ENCODE peak calls at places on chromosomes 3 and 15, in seven cellular contexts. Y is K562, G is HCT116, K is H1, E is SK-N-SH, I is GM12878, H is NT2/D1. T is an unnamed sample.

GRCh38 chr15:49692514-49693090 is 71.8 kb downstream of the DTWD1 start:
- DNase-seq in E (no peak), H (no peak), Y (no peak), I (no peak), K (no peak), G (no peak), T (no peak)

GRCh38 chr3:10198761-10199688 is 34.3 kb downstream of the IRAK2 start:
- DNase-seq in G (no peak), K (no peak), Y (peak), I (peak), H (no peak), E (no peak), T (peak)

GRCh38 chr15:33211409-33211808 is 16.9 kb upstream of the FMN1 start:
- DNase-seq in I (no peak), Y (no peak), G (no peak), E (peak), K (no peak), H (no peak), T (no peak)

GRCh38 chr15:46525984-46526725 is 891.3 kb downstream of the SQOR start:
- DNase-seq in H (no peak), K (no peak), E (no peak), Y (no peak), G (no peak), I (no peak), T (no peak)

GRCh38 chr3:155554777-155555445 is 190.0 kb downstream of the PLCH1 start:
- DNase-seq in E (no peak), Y (no peak), K (no peak), G (no peak), I (peak), H (no peak), T (peak)

GRCh38 chr3:177591371-177591770 is 394.1 kb upstream of the TBL1XR1 start:
- DNase-seq in K (no peak), I (peak), E (no peak), H (no peak), Y (no peak), G (no peak), T (no peak)

GRCh38 chr3:129975332-129976090 is 991 bp downstream of the TRH start:
- DNase-seq in Y (no peak), E (peak), G (no peak), K (no peak), I (no peak), H (no peak), T (no peak)

GRCh38 chr3:107496855-107497254 is 25.9 kb upstream of the BBX start:
- DNase-seq in E (no peak), H (no peak), G (no peak), I (no peak), Y (no peak), K (no peak), T (no peak)

GRCh38 chr3:184633185-184633584 is 71.6 kb downstream of the EPHB3 start:
- DNase-seq in K (no peak), G (no peak), E (no peak), I (no peak), Y (no peak), H (no peak), T (no peak)

GRCh38 chr3:119365418-119365817 is 71.2 kb downstream of the ARHGAP31 start:
- DNase-seq in K (no peak), E (peak), Y (no peak), I (no peak), H (no peak), G (no peak), T (no peak)

GRCh38 chr3:178384302-178384939 is 151.8 kb upstream of the KCNMB2 start:
- DNase-seq in E (peak), H (no peak), G (no peak), Y (no peak), I (no peak), K (no peak), T (no peak)

GRCh38 chr3:52019352-52020080 is 23.8 kb upstream of the RPL29 start:
- DNase-seq in H (no peak), K (no peak), Y (peak), G (no peak), E (no peak), I (no peak), T (no peak)

GRCh38 chr15:72217216-72217615 is 13.8 kb downstream of the PKM start:
- DNase-seq in G (no peak), E (no peak), Y (no peak), I (no peak), K (no peak), H (no peak), T (no peak)

GRCh38 chr15:71807125-71807629 is 3.2 kb upstream of the NR2E3 start:
- DNase-seq in H (peak), Y (no peak), G (no peak), I (no peak), E (peak), K (no peak), T (no peak)

GRCh38 chr15:85500729-85501128 is 120.3 kb downstream of the AKAP13 start:
- DNase-seq in E (no peak), Y (no peak), K (no peak), H (no peak), I (no peak), G (no peak), T (no peak)

GRCh38 chr3:104436536-104436935 is 930.2 kb upstream of the ALCAM start:
- DNase-seq in E (no peak), K (no peak), H (no peak), G (no peak), Y (no peak), I (no peak), T (no peak)

GRCh38 chr15:88646951-88647350 is 8.1 kb downstream of the ISG20 start:
- DNase-seq in I (no peak), Y (no peak), E (no peak), H (no peak), G (no peak), K (no peak), T (no peak)

GRCh38 chr15:68994149-68994548 is 20.3 kb upstream of the NOX5 start:
- DNase-seq in I (no peak), Y (no peak), K (no peak), H (no peak), E (no peak), G (no peak), T (no peak)

GRCh38 chr3:60202052-60202753 is 1049.0 kb downstream of the FHIT start:
- DNase-seq in I (no peak), G (no peak), K (no peak), E (no peak), H (no peak), Y (no peak), T (no peak)

GRCh38 chr3:53141468-53141840 is 11.2 kb upstream of the RFT1 start:
- DNase-seq in G (no peak), E (no peak), K (no peak), I (no peak), H (no peak), Y (no peak), T (no peak)

GRCh38 chr15:92541197-92542190 is 114.1 kb downstream of the FAM174B start:
- DNase-seq in E (no peak), G (no peak), I (no peak), Y (no peak), K (no peak), H (no peak), T (no peak)

GRCh38 chr15:99113547-99114271 is 8.8 kb downstream of the SYNM start:
- DNase-seq in I (no peak), Y (no peak), H (no peak), G (no peak), E (no peak), K (no peak), T (peak)

GRCh38 chr3:191358929-191359328 is 28.6 kb upstream of the UTS2B start:
- DNase-seq in K (no peak), Y (no peak), G (no peak), H (peak), E (no peak), I (no peak), T (no peak)

GRCh38 chr3:144771401-144771870 is 799.8 kb downstream of the DIPK2A start:
- DNase-seq in E (no peak), Y (no peak), H (no peak), G (no peak), I (no peak), K (no peak), T (no peak)

GRCh38 chr3:177410734-177411133 is 213.5 kb upstream of the TBL1XR1 start:
- DNase-seq in E (peak), G (no peak), Y (no peak), K (no peak), I (no peak), H (no peak), T (no peak)

GRCh38 chr15:30924353-30924752 is 20.6 kb downstream of the FAN1 start:
- DNase-seq in H (no peak), I (no peak), K (no peak), G (no peak), E (no peak), Y (no peak), T (no peak)

GRCh38 chr15:29700296-29700695 is 122.0 kb downstream of the TJP1 start:
- DNase-seq in I (no peak), Y (no peak), G (no peak), K (no peak), E (no peak), H (no peak), T (peak)

GRCh38 chr15:29699791-29700190 is 122.5 kb downstream of the TJP1 start:
- DNase-seq in K (no peak), Y (no peak), G (no peak), I (no peak), H (no peak), E (no peak), T (no peak)

GRCh38 chr15:29696950-29697738 is 125.1 kb downstream of the TJP1 start:
- DNase-seq in I (no peak), E (no peak), H (no peak), G (no peak), Y (no peak), K (no peak), T (no peak)

GRCh38 chr15:29695486-29696167 is 126.6 kb downstream of the TJP1 start:
- DNase-seq in G (no peak), H (no peak), K (no peak), E (no peak), Y (no peak), I (no peak), T (peak)

DNA sequence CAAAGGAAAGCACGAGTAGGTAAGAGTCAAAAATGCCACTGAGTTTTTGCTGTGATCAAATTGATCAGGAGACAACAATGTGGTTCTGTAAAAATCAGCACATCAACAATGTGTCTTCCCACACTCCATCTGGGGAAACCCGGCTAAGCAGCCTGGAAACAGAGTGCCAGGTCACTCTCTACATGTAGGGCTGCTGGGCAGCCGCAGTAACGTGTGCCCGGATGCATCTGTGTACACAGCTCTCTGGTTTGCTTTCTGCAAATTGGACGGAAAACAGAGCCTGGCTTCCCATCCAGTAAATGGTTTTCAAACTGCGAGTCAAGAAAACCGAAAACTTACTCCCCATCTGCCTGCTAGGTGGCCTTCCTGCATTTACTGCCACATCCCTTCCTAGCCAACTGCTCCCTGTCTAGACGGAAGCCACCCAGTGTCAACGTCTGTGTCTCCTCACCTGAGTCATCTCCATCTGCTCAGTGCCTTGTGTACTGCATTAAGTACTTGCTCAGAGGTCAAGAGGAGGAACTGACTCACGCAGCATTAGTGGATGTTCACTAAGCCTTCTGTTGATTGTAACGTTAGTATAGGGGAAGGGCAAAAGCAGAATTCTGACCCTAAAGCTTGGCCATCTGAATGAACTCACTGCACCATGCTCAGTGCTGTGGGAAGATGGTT is 124.1 kb downstream of the TJP1 start:
- DNase-seq in K (no peak), E (no peak), I (no peak), Y (no peak), H (no peak), G (peak), T (peak)
- TF ChIP-seq YY1 in K (no peak), E (no peak), I (no peak), Y (no peak), H (no peak), G (no peak), T (no peak)

GRCh38 chr3:47283193-47283537 is 421 bp downstream of the KLHL18 start:
- DNase-seq in I (no peak), Y (no peak), E (no peak), G (no peak), K (no peak), H (no peak), T (no peak)
- TF ChIP-seq YY1 in I (no peak), Y (no peak), E (no peak), G (no peak), K (no peak), H (no peak), T (no peak)

GRCh38 chr3:39202094-39202493 is 9.7 kb upstream of the XIRP1 start:
- DNase-seq in Y (no peak), G (no peak), I (no peak), E (no peak), H (no peak), K (no peak), T (no peak)
- TF ChIP-seq YY1 in Y (no peak), G (no peak), I (no peak), E (no peak), H (no peak), K (no peak), T (no peak)

GRCh38 chr3:98727638-98728037 is 35.5 kb upstream of the ST3GAL6 start:
- DNase-seq in Y (no peak), H (no peak), E (no peak), I (no peak), G (no peak), K (no peak), T (no peak)

GRCh38 chr3:98722389-98722788 is 40.8 kb upstream of the ST3GAL6 start:
- DNase-seq in K (peak), Y (no peak), H (peak), G (no peak), E (no peak), I (no peak), T (no peak)

GRCh38 chr3:98725352-98725751 is 37.8 kb upstream of the ST3GAL6 start:
- DNase-seq in K (no peak), E (no peak), Y (no peak), G (no peak), H (no peak), I (no peak), T (no peak)

GRCh38 chr3:98730338-98730737 is 32.8 kb upstream of the ST3GAL6 start:
- DNase-seq in H (no peak), K (no peak), I (peak), Y (no peak), E (no peak), G (no peak), T (no peak)

GRCh38 chr3:98726084-98726483 is 37.1 kb upstream of the ST3GAL6 start:
- DNase-seq in Y (no peak), K (no peak), G (no peak), I (no peak), E (no peak), H (no peak), T (no peak)
- TF ChIP-seq YY1 in Y (no peak), K (no peak), G (no peak), I (no peak), E (no peak), H (no peak), T (no peak)